ENCODE peak calls at places on chromosomes 16 and 17, in seven cellular contexts. V, U, D, O, G, Q and P are unnamed samples.

GRCh38 chr17:80832266-80832676 is 159.4 kb upstream of the CHMP6 start:
- DNase-seq in V (peak; percentile 65), G (peak; percentile 28), U (no peak), D (peak; percentile 36), Q (peak; percentile 89), O (no peak), P (peak; percentile 19)

GRCh38 chr16:49698416-49698815 is 157.5 kb downstream of the ZNF423 start:
- DNase-seq in U (peak; percentile 69), D (no peak), O (no peak), G (no peak), V (peak; percentile 96), Q (peak; percentile 92), P (no peak)

GRCh38 chr17:6461792-6462524 is 17.7 kb downstream of the PIMREG start:
- DNase-seq in O (no peak), V (no peak), U (no peak), D (no peak), Q (no peak), G (no peak), P (no peak)

GRCh38 chr17:51091635-51092034 is 29.0 kb downstream of the SPAG9 start:
- DNase-seq in O (no peak), Q (no peak), U (no peak), G (no peak), V (no peak), D (no peak), P (no peak)

GRCh38 chr17:18203308-18203707 is 19.7 kb downstream of the ALKBH5 start:
- DNase-seq in V (no peak), O (no peak), G (no peak), U (no peak), Q (no peak), D (no peak), P (no peak)

GRCh38 chr17:75604034-75604695 is 16.6 kb downstream of the MYO15B start:
- DNase-seq in Q (no peak), D (peak; percentile 75), U (no peak), G (no peak), O (no peak), V (no peak), P (no peak)

GRCh38 chr17:48012151-48012520 is 25.5 kb downstream of the COPZ2 start:
- DNase-seq in O (no peak), V (peak; percentile 98), Q (peak; percentile 95), D (peak; percentile 29), U (peak; percentile 68), G (peak; percentile 61), P (peak; percentile 40)

GRCh38 chr17:28199728-28200127 is 119.3 kb upstream of the TMEM97 start:
- DNase-seq in O (no peak), Q (no peak), V (no peak), D (no peak), U (no peak), G (no peak), P (no peak)

GRCh38 chr16:12639044-12639443 is 164.6 kb downstream of the CPPED1 start:
- DNase-seq in D (no peak), V (no peak), Q (no peak), U (no peak), G (no peak), O (no peak), P (no peak)

GRCh38 chr16:73172621-73173312 is 124.8 kb upstream of the ZFHX3 start:
- DNase-seq in D (no peak), O (peak; percentile 87), V (peak; percentile 79), G (peak; percentile 71), Q (peak; percentile 80), U (peak; percentile 87), P (peak; percentile 90)

GRCh38 chr16:4323071-4323844 is 7.4 kb downstream of the GLIS2 start:
- DNase-seq in G (no peak), D (peak; percentile 34), V (no peak), Q (no peak), O (peak; percentile 48), U (peak; percentile 61), P (peak; percentile 77)

GRCh38 chr16:11004957-11005610 is 60.7 kb downstream of the CLEC16A start:
- DNase-seq in D (no peak), Q (no peak), G (no peak), U (no peak), O (no peak), V (no peak), P (no peak)

GRCh38 chr17:64411999-64412771 is 21.5 kb upstream of the PECAM1 start:
- DNase-seq in U (peak; percentile 59), O (no peak), G (no peak), V (no peak), Q (no peak), D (no peak), P (peak; percentile 21)

GRCh38 chr17:78568494-78569115 is 8.6 kb downstream of the DNAH17 start:
- DNase-seq in D (no peak), Q (peak; percentile 75), O (no peak), V (no peak), G (no peak), U (no peak), P (no peak)